ENCODE peak calls at places on chromosomes 1 and 21, in five cellular contexts. One of them, this sample, is unnamed.

GRCh38 chr1:209747580-209748262 is 8.1 kb upstream of the TRAF3IP3 start:
- DNase-seq in CD8-positive, alpha-beta T cell: peak
- DNase-seq in fibroblast of mammary gland: peak
- DNase-seq in esophagus squamous epithelium: peak
- DNase-seq in BJ: peak
- DNase-seq in this sample: peak

GRCh38 chr1:246492611-246493245 is 14.4 kb downstream of the SMYD3 start:
- DNase-seq in CD8-positive, alpha-beta T cell: peak
- DNase-seq in fibroblast of mammary gland: peak
- DNase-seq in esophagus squamous epithelium: no peak
- DNase-seq in BJ: no peak
- DNase-seq in this sample: no peak

GRCh38 chr1:36323636-36324321 is at the start of gene EVA1B:
- DNase-seq in CD8-positive, alpha-beta T cell: peak
- DNase-seq in fibroblast of mammary gland: peak
- DNase-seq in esophagus squamous epithelium: no peak
- DNase-seq in BJ: peak
- DNase-seq in this sample: no peak

GRCh38 chr1:61109910-61110309 is 27.5 kb downstream of the NFIA start:
- DNase-seq in CD8-positive, alpha-beta T cell: no peak
- DNase-seq in fibroblast of mammary gland: no peak
- DNase-seq in esophagus squamous epithelium: no peak
- DNase-seq in BJ: no peak
- DNase-seq in this sample: no peak

GRCh38 chr1:107139833-107140702 is 771 bp upstream of the NTNG1 start:
- DNase-seq in CD8-positive, alpha-beta T cell: peak
- DNase-seq in fibroblast of mammary gland: peak
- DNase-seq in esophagus squamous epithelium: no peak
- DNase-seq in BJ: no peak
- DNase-seq in this sample: peak

GRCh38 chr1:50493710-50494109 is 70.5 kb upstream of the DMRTA2 start:
- DNase-seq in CD8-positive, alpha-beta T cell: no peak
- DNase-seq in fibroblast of mammary gland: no peak
- DNase-seq in esophagus squamous epithelium: no peak
- DNase-seq in BJ: no peak
- DNase-seq in this sample: no peak

GRCh38 chr1:1703796-1704195 is 11.2 kb upstream of the SLC35E2B start:
- DNase-seq in CD8-positive, alpha-beta T cell: no peak
- DNase-seq in fibroblast of mammary gland: no peak
- DNase-seq in esophagus squamous epithelium: no peak
- DNase-seq in BJ: no peak
- DNase-seq in this sample: no peak

GRCh38 chr21:43824883-43825609 is 35.7 kb downstream of the RRP1 start:
- DNase-seq in CD8-positive, alpha-beta T cell: no peak
- DNase-seq in fibroblast of mammary gland: no peak
- DNase-seq in esophagus squamous epithelium: no peak
- DNase-seq in BJ: no peak
- DNase-seq in this sample: no peak

GRCh38 chr1:184801503-184801902 is 46.8 kb upstream of the EDEM3 start:
- DNase-seq in CD8-positive, alpha-beta T cell: no peak
- DNase-seq in fibroblast of mammary gland: peak
- DNase-seq in esophagus squamous epithelium: no peak
- DNase-seq in BJ: no peak
- DNase-seq in this sample: no peak

GRCh38 chr1:108896160-108897150 is 19.7 kb downstream of the GPSM2 start:
- DNase-seq in CD8-positive, alpha-beta T cell: no peak
- DNase-seq in fibroblast of mammary gland: peak
- DNase-seq in esophagus squamous epithelium: no peak
- DNase-seq in BJ: no peak
- DNase-seq in this sample: no peak

GRCh38 chr1:41486892-41487728 is 2.6 kb upstream of the EDN2 start:
- DNase-seq in CD8-positive, alpha-beta T cell: no peak
- DNase-seq in fibroblast of mammary gland: no peak
- DNase-seq in esophagus squamous epithelium: no peak
- DNase-seq in BJ: no peak
- DNase-seq in this sample: no peak

GRCh38 chr1:45299981-45300668 is 26.6 kb upstream of the HPDL start:
- DNase-seq in CD8-positive, alpha-beta T cell: peak
- DNase-seq in fibroblast of mammary gland: peak
- DNase-seq in esophagus squamous epithelium: no peak
- DNase-seq in BJ: no peak
- DNase-seq in this sample: no peak

GRCh38 chr1:224256642-224257041 is 73.3 kb downstream of the NVL start:
- DNase-seq in CD8-positive, alpha-beta T cell: no peak
- DNase-seq in fibroblast of mammary gland: no peak
- DNase-seq in esophagus squamous epithelium: no peak
- DNase-seq in BJ: no peak
- DNase-seq in this sample: no peak

GRCh38 chr1:7382971-7383370 is 388.1 kb upstream of the VAMP3 start:
- DNase-seq in CD8-positive, alpha-beta T cell: no peak
- DNase-seq in fibroblast of mammary gland: peak
- DNase-seq in esophagus squamous epithelium: no peak
- DNase-seq in BJ: no peak
- DNase-seq in this sample: no peak

GRCh38 chr1:19476440-19477190 is 8.7 kb downstream of the CAPZB start:
- DNase-seq in CD8-positive, alpha-beta T cell: peak
- DNase-seq in fibroblast of mammary gland: no peak
- DNase-seq in esophagus squamous epithelium: no peak
- DNase-seq in BJ: no peak
- DNase-seq in this sample: no peak

GRCh38 chr1:46687095-46687659 is 15.5 kb downstream of the TEX38 start:
- DNase-seq in CD8-positive, alpha-beta T cell: no peak
- DNase-seq in fibroblast of mammary gland: peak
- DNase-seq in esophagus squamous epithelium: no peak
- DNase-seq in BJ: no peak
- DNase-seq in this sample: no peak

GRCh38 chr1:198890531-198890930 is 251.7 kb downstream of the PTPRC start:
- DNase-seq in CD8-positive, alpha-beta T cell: no peak
- DNase-seq in fibroblast of mammary gland: no peak
- DNase-seq in esophagus squamous epithelium: no peak
- DNase-seq in BJ: no peak
- DNase-seq in this sample: no peak

GRCh38 chr1:28441674-28442073 is 64.2 kb upstream of the RCC1 start:
- DNase-seq in CD8-positive, alpha-beta T cell: no peak
- DNase-seq in fibroblast of mammary gland: no peak
- DNase-seq in esophagus squamous epithelium: no peak
- DNase-seq in BJ: no peak
- DNase-seq in this sample: no peak

GRCh38 chr1:94323311-94324167 is 86.2 kb upstream of the ARHGAP29 start:
- DNase-seq in CD8-positive, alpha-beta T cell: no peak
- DNase-seq in fibroblast of mammary gland: no peak
- DNase-seq in esophagus squamous epithelium: no peak
- DNase-seq in BJ: no peak
- DNase-seq in this sample: no peak

GRCh38 chr21:18384771-18385170 is 18.8 kb downstream of the TMPRSS15 start:
- DNase-seq in CD8-positive, alpha-beta T cell: no peak
- DNase-seq in fibroblast of mammary gland: peak
- DNase-seq in esophagus squamous epithelium: no peak
- DNase-seq in BJ: no peak
- DNase-seq in this sample: no peak

GRCh38 chr1:111600886-111601386 is 18.7 kb upstream of the RAP1A start:
- DNase-seq in CD8-positive, alpha-beta T cell: no peak
- DNase-seq in fibroblast of mammary gland: no peak
- DNase-seq in esophagus squamous epithelium: no peak
- DNase-seq in BJ: no peak
- DNase-seq in this sample: no peak

GRCh38 chr1:241608379-241609033 is 31.7 kb downstream of the CHML start:
- DNase-seq in CD8-positive, alpha-beta T cell: no peak
- DNase-seq in fibroblast of mammary gland: peak
- DNase-seq in esophagus squamous epithelium: no peak
- DNase-seq in BJ: no peak
- DNase-seq in this sample: no peak

GRCh38 chr1:152869808-152870419 is 8.2 kb upstream of the SMCP start:
- DNase-seq in CD8-positive, alpha-beta T cell: peak
- DNase-seq in fibroblast of mammary gland: peak
- DNase-seq in esophagus squamous epithelium: no peak
- DNase-seq in BJ: no peak
- DNase-seq in this sample: peak

GRCh38 chr1:94143809-94144176 is 22.8 kb upstream of the ABCA4 start:
- DNase-seq in CD8-positive, alpha-beta T cell: no peak
- DNase-seq in fibroblast of mammary gland: no peak
- DNase-seq in esophagus squamous epithelium: no peak
- DNase-seq in BJ: no peak
- DNase-seq in this sample: no peak

DNA sequence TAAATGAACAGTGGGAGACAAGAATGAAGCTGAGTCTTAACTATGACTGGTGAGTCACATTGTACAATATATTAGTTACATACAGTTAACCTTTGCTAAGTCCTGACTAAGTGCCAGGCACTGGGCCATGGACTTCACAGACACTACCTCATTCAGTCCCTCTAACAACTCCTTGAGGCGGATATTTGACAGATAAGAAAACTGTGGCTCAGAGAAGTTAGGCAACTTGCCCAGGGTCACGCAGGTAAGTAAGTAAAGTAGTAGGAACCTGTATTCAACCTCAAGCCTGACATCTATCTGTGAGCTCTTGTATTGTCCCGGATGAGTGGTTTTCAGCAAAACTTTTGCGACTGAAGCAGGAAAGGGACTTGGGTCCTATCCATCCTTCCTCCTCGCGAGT is 62.1 kb downstream of the GNG12 start:
- DNase-seq in CD8-positive, alpha-beta T cell: no peak
- DNase-seq in fibroblast of mammary gland: peak
- DNase-seq in esophagus squamous epithelium: no peak
- DNase-seq in BJ: no peak
- DNase-seq in this sample: no peak
- TF ChIP-seq CTCF in CD8-positive, alpha-beta T cell: no peak
- TF ChIP-seq CTCF in fibroblast of mammary gland: no peak
- TF ChIP-seq CTCF in esophagus squamous epithelium: peak
- TF ChIP-seq CTCF in BJ: no peak
- TF ChIP-seq CTCF in this sample: peak

GRCh38 chr1:37472994-37473393 is 1.4 kb upstream of the ZC3H12A start:
- DNase-seq in CD8-positive, alpha-beta T cell: no peak
- DNase-seq in fibroblast of mammary gland: no peak
- DNase-seq in esophagus squamous epithelium: no peak
- DNase-seq in BJ: no peak
- DNase-seq in this sample: no peak
- H3K4me3 ChIP-seq in CD8-positive, alpha-beta T cell: peak
- H3K4me3 ChIP-seq in fibroblast of mammary gland: no peak
- H3K4me3 ChIP-seq in esophagus squamous epithelium: no peak
- H3K4me3 ChIP-seq in BJ: no peak
- H3K4me3 ChIP-seq in this sample: peak

GRCh38 chr1:150579110-150579954 is at the start of gene MCL1:
- DNase-seq in CD8-positive, alpha-beta T cell: peak
- DNase-seq in fibroblast of mammary gland: peak
- DNase-seq in esophagus squamous epithelium: peak
- DNase-seq in BJ: peak
- DNase-seq in this sample: no peak
- TF ChIP-seq CTCF in CD8-positive, alpha-beta T cell: no peak
- TF ChIP-seq CTCF in fibroblast of mammary gland: no peak
- TF ChIP-seq CTCF in esophagus squamous epithelium: peak
- TF ChIP-seq CTCF in BJ: peak
- TF ChIP-seq CTCF in this sample: peak

GRCh38 chr1:145714524-145715111 is 4.7 kb upstream of the CD160 start:
- DNase-seq in CD8-positive, alpha-beta T cell: no peak
- DNase-seq in fibroblast of mammary gland: no peak
- DNase-seq in esophagus squamous epithelium: no peak
- DNase-seq in BJ: no peak
- DNase-seq in this sample: no peak
- H3K4me3 ChIP-seq in CD8-positive, alpha-beta T cell: no peak
- H3K4me3 ChIP-seq in fibroblast of mammary gland: no peak
- H3K4me3 ChIP-seq in esophagus squamous epithelium: no peak
- H3K4me3 ChIP-seq in BJ: no peak
- H3K4me3 ChIP-seq in this sample: no peak

This sample was measured in epithelial cell of proximal tubule.